ENCODE peak calls at places on chromosomes 3 and 15, in six cellular contexts. B, U, Q, N, R and L are unnamed samples. For H3K4me1, the result is how much of the 10 kb centered on the place peaks cover.

GRCh38 chr3:196186661-196187573 is 24.3 kb downstream of the ZDHHC19 start:
- DNase-seq in B (no peak), N (peak), R (no peak), U (no peak), Q (no peak), L (peak)

GRCh38 chr3:66998075-66998898 is at the start of gene KBTBD8:
- DNase-seq in U (peak), Q (peak), R (peak), B (peak), N (peak), L (peak)

GRCh38 chr3:37168896-37169295 is 5.5 kb downstream of the LRRFIP2 start:
- DNase-seq in Q (no peak), N (no peak), B (no peak), U (no peak), R (no peak), L (no peak)

GRCh38 chr3:183210341-183210740 is 42.7 kb upstream of the B3GNT5 start:
- DNase-seq in B (no peak), U (no peak), N (no peak), R (no peak), Q (no peak), L (no peak)

GRCh38 chr15:66836476-66837030 is 134.5 kb downstream of the SMAD6 start:
- DNase-seq in B (no peak), R (no peak), Q (no peak), U (no peak), N (no peak), L (no peak)

GRCh38 chr15:100765458-100766224 is 114.0 kb upstream of the ALDH1A3 start:
- DNase-seq in B (no peak), N (peak), R (peak), U (no peak), Q (no peak), L (no peak)

GRCh38 chr15:56491110-56491722 is 26.3 kb upstream of the MNS1 start:
- DNase-seq in R (peak), N (no peak), U (peak), B (peak), Q (peak), L (no peak)

GRCh38 chr15:65416845-65417416 is 5.8 kb downstream of the IGDCC4 start:
- DNase-seq in Q (no peak), U (no peak), B (peak), N (peak), R (no peak), L (peak)

GRCh38 chr3:197289726-197290125 is 8.7 kb downstream of the DLG1 start:
- DNase-seq in R (no peak), Q (no peak), U (no peak), N (no peak), B (peak), L (no peak)

GRCh38 chr3:117193390-117193789 is 483.8 kb downstream of the TUSC7 start:
- DNase-seq in N (no peak), U (no peak), B (no peak), Q (no peak), R (no peak), L (no peak)

GRCh38 chr3:58683001-58683845 is 16.6 kb upstream of the FAM3D start:
- DNase-seq in U (no peak), N (no peak), B (peak), R (no peak), Q (no peak), L (no peak)

GRCh38 chr15:58015565-58015964 is 49.9 kb downstream of the ALDH1A2 start:
- DNase-seq in Q (no peak), B (peak), N (no peak), U (no peak), R (no peak), L (no peak)

GRCh38 chr3:136928240-136928639 is 29.5 kb upstream of the IL20RB start:
- DNase-seq in B (no peak), Q (no peak), N (no peak), R (no peak), U (no peak), L (no peak)

GRCh38 chr3:46705022-46705530 is 3.9 kb downstream of the TMIE start:
- DNase-seq in U (peak), N (peak), B (peak), Q (peak), R (peak), L (peak)

GRCh38 chr3:6667354-6667753 is 193.6 kb upstream of the GRM7 start:
- DNase-seq in Q (no peak), B (no peak), U (no peak), N (no peak), R (no peak), L (no peak)

GRCh38 chr3:6671363-6671762 is 189.6 kb upstream of the GRM7 start:
- DNase-seq in N (no peak), B (no peak), R (no peak), U (no peak), Q (no peak), L (no peak)
- H3K4me1 ChIP-seq in N (under half), B (under half), R (under half), U (under half), Q (under half), L (under half)

DNA sequence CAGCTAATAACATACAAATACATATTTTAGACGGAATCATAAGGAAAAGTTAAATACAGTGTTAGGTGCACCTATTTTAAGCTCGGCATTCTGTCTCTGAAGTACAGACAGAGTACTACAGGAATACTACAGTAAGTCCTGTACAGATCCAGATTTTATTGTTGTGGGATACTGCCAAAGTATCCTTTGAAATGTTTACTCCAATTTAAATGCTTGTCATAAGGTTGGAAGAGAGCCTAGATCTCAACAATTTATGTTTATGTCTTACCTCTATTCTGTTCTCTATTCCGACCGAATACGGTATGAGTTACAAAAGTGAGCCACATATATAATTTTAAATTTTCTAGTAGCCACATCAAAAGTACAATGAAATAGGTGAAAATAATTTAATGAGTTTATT is 25.3 kb downstream of the PLD1 start:
- DNase-seq in U (no peak), Q (no peak), R (no peak), B (no peak), N (no peak), L (no peak)
- H3K27ac ChIP-seq in U (no peak), Q (no peak), R (no peak), B (no peak), N (no peak), L (no peak)

DNA sequence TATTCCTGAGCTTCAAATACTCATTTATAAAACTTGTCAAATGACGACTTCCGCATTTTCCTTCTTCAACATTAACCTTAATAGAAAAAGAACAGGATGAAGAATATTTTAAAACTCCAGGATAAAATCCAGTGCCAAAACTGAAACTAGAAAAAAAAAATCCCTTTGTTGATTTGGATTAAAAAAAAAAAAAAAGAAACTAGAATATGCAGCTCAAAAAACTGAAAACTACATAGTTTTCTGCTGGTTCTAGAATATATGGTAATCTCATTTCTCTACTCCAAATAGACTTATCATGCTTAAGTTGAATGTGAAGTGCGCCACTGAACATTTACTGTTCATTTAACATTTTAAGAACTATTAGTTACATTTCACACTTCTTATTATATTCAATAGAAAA is 6.0 kb downstream of the TRA2B start:
- DNase-seq in N (no peak), U (no peak), R (no peak), B (no peak), Q (no peak), L (no peak)
- H3K4me1 ChIP-seq in N (half or more), U (half or more), R (under half), B (under half), Q (half or more), L (under half)

GRCh38 chr15:47801522-47801921 is 84.2 kb downstream of the SEMA6D start:
- DNase-seq in R (no peak), Q (no peak), N (no peak), B (no peak), U (no peak), L (no peak)
- H3K27ac ChIP-seq in R (no peak), Q (no peak), N (no peak), B (no peak), U (no peak), L (no peak)